ENCODE peak calls at places on chromosomes 3 and 15, in nine cellular contexts. B is WTC11, N is GM13977, Q is cardiac muscle cell, F is nephron progenitor cell, R is body of pancreas, H is heart right ventricle, L is astrocyte, S is AG04450. W is an unnamed sample.
A peak's percentile ranks its signal among the peaks of the same experiment; 100 is the strongest.

GRCh38 chr3:28868897-28869296 is 412.0 kb upstream of the RBMS3 start:
- DNase-seq in H (no peak), R (no peak), F (no peak), B (no peak), L (no peak), Q (no peak), S (no peak), N (no peak), W (no peak)

GRCh38 chr3:71006810-71007785 is 576.4 kb downstream of the FOXP1 start:
- DNase-seq in L (peak; percentile 33), H (no peak), F (no peak), N (peak; percentile 17), S (no peak), B (no peak), Q (peak; percentile 38), R (peak; percentile 48), W (peak; percentile 22)

GRCh38 chr15:100726426-100727190 is 124.2 kb downstream of the ASB7 start:
- DNase-seq in R (no peak), Q (no peak), B (no peak), L (peak; percentile 90), S (no peak), F (no peak), H (no peak), N (no peak), W (peak; percentile 3)

GRCh38 chr15:68400066-68400456 is 31.9 kb downstream of the ITGA11 start:
- DNase-seq in L (no peak), H (no peak), S (no peak), F (no peak), R (no peak), N (no peak), B (no peak), Q (no peak), W (no peak)

GRCh38 chr3:94226058-94226457 is 163.2 kb downstream of the NSUN3 start:
- DNase-seq in N (no peak), H (no peak), B (no peak), R (no peak), L (peak; percentile 93), Q (no peak), S (no peak), F (no peak), W (no peak)

GRCh38 chr15:58752716-58753115 is 3.2 kb upstream of the ADAM10 start:
- DNase-seq in Q (no peak), R (no peak), B (no peak), S (no peak), N (no peak), L (no peak), F (no peak), H (no peak), W (no peak)

GRCh38 chr15:84992157-84992940 is 10.7 kb downstream of the PDE8A start:
- DNase-seq in R (no peak), S (peak; percentile 21), H (no peak), Q (no peak), F (no peak), N (no peak), L (peak; percentile 93), B (no peak), W (no peak)

GRCh38 chr15:78850926-78851600 is 21.6 kb upstream of the MORF4L1 start:
- DNase-seq in R (no peak), L (no peak), S (no peak), Q (peak; percentile 26), H (no peak), N (no peak), B (no peak), F (no peak), W (no peak)

GRCh38 chr3:182385356-182385755 is 407.9 kb upstream of the ATP11B start:
- DNase-seq in S (no peak), H (no peak), R (no peak), L (no peak), F (no peak), Q (no peak), B (peak; percentile 13), N (no peak), W (no peak)

DNA sequence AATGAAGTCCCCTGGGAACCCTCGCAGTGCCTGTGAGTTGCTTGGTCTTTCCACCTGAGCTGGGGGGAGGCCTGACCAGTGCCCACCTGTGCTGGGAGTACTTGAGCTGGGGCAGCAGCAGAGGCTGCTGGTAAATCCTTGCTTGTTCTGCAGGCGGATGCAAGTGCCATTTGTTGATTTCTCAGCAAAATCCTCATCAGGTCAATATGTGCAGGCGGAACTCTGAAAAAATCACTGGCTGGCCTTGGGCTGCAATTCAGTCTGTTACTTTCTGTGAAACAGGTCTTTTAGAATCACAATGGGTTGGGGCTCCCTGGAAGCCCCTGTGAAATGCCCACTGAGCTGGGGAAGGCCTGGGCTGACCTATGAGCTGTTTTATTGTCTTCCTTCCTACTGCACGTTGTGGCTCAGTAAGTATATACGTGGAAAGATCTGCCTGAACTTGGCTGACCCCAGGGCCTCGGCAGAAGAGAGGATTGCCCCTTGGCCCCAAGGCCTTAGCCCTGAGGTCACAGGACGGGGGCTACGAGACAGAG is 182.0 kb upstream of the RGMA start:
- DNase-seq in H (no peak), R (no peak), L (no peak), F (no peak), Q (no peak), N (no peak), S (no peak), B (no peak), W (no peak)
- TF ChIP-seq CTCF in H (no peak), R (no peak), L (no peak), F (no peak), Q (no peak), N (no peak), S (no peak), B (no peak), W (no peak)

GRCh38 chr3:52046186-52046913 is 10.0 kb downstream of the DUSP7 start:
- DNase-seq in H (no peak), F (no peak), L (peak; percentile 98), S (peak; percentile 87), R (no peak), N (no peak), B (no peak), Q (no peak), W (no peak)

GRCh38 chr3:52046914-52047239 is 9.5 kb downstream of the DUSP7 start:
- DNase-seq in S (no peak), H (no peak), N (no peak), F (no peak), L (no peak), R (no peak), B (no peak), Q (no peak), W (no peak)

GRCh38 chr3:52047295-52047960 is 8.9 kb downstream of the DUSP7 start:
- DNase-seq in H (no peak), B (no peak), R (no peak), N (no peak), Q (no peak), F (no peak), L (no peak), S (no peak), W (no peak)

GRCh38 chr3:52043750-52044149 is 12.6 kb downstream of the DUSP7 start:
- DNase-seq in F (no peak), S (no peak), B (no peak), N (no peak), H (no peak), Q (no peak), R (no peak), L (no peak), W (no peak)

DNA sequence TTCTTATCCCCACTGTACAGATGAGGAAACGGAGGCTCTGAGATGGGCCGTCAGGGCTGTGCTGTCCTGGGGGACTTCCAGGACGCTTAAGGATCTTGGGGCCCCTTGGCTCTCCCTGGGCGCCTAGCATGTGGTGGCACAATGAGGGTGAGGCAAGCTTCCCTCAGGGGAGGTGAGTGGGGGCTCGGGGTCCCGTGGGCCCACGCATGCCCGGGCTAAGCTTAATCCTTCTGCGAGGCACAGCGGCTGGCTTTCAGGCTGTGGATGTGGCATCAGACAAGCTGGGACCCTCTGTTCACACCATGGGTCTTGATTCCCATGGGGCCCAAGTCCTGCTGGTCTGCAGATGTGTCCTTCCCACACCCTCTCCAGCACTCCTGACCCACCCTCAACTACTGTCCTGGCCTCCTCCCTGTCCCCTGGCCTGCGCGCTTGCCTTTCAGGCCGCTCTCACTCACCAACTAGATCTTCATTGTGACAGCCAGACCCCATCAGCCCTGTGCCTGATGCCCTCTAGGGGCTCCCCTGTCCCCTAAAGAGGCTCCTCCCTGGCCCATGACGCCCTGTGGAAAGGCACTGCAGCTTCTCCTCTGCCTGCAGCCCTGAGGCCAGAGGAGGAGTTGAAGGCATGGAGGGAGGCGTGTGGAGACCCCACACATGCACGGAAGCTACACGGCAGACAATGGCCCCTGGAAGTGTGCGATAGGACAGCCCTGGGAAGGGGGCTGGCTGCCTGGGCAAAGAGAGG is 11.3 kb downstream of the DUSP7 start:
- DNase-seq in B (peak; percentile 59), H (no peak), N (no peak), L (no peak), S (no peak), F (no peak), Q (no peak), R (no peak), W (no peak)
- TF ChIP-seq CTCF in B (no peak), H (no peak), N (no peak), L (no peak), S (no peak), F (no peak), Q (no peak), R (no peak), W (no peak)

DNA sequence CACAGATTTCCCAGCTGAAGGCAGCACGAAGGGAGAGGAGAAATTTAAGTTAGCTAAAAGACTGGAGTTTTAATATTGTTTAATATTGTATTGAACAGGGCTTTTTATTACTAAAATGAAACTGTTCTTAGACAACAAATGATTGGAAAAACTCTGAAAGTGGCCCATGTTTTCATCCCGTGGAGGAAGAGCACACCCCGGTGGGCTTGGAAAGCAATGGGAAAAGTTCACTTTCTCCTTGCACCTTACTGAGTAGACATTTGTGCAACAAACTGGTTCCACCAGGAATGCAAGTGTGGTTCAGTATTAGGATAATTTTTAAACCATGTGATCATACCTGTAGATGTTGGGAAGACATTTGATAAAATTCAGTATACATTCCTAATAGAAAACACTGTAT is 8.2 kb upstream of the ESYT3 start:
- DNase-seq in N (no peak), B (no peak), Q (peak; percentile 58), R (no peak), F (no peak), L (no peak), H (no peak), S (no peak), W (no peak)
- TF ChIP-seq CTCF in N (no peak), B (no peak), Q (peak; percentile 62), R (no peak), F (peak; percentile 45), L (peak; percentile 62), H (peak; percentile 44), S (peak; percentile 67), W (peak; percentile 43)

GRCh38 chr15:95174281-95174680 is 942.9 kb downstream of the MCTP2 start:
- DNase-seq in L (peak; percentile 27), Q (no peak), S (no peak), N (no peak), R (peak; percentile 5), H (no peak), F (no peak), B (no peak), W (no peak)

GRCh38 chr15:95174880-95175279 is 943.5 kb downstream of the MCTP2 start:
- DNase-seq in R (no peak), N (no peak), Q (no peak), F (no peak), S (no peak), L (peak; percentile 68), H (no peak), B (no peak), W (no peak)

GRCh38 chr15:95180530-95180929 is 949.2 kb downstream of the MCTP2 start:
- DNase-seq in L (no peak), B (no peak), F (no peak), H (no peak), N (no peak), R (no peak), S (no peak), Q (no peak), W (no peak)

GRCh38 chr15:95175914-95176658 is 944.7 kb downstream of the MCTP2 start:
- DNase-seq in N (no peak), H (no peak), R (no peak), S (no peak), L (peak; percentile 70), Q (no peak), F (no peak), B (no peak), W (no peak)

GRCh38 chr15:95176794-95177577 is 945.6 kb downstream of the MCTP2 start:
- DNase-seq in L (no peak), B (no peak), Q (no peak), R (no peak), H (no peak), N (no peak), F (no peak), S (no peak), W (no peak)
- TF ChIP-seq CTCF in L (no peak), B (no peak), Q (no peak), R (no peak), H (no peak), N (no peak), F (no peak), S (no peak), W (no peak)